ENCODE peak calls at places on chromosomes 16 and 17, in seven cellular contexts. D, W, J, R, Y, F and H are unnamed samples. For H3K4me1, the result is how much of the 10 kb centered on the place peaks cover.

GRCh38 chr16:78705694-78706093 is 606.2 kb downstream of the WWOX start:
- DNase-seq in D (peak), W (no peak), J (peak), R (no peak), Y (no peak), F (no peak), H (no peak)

GRCh38 chr17:43832168-43832975 is 574 bp downstream of the MPP3 start:
- DNase-seq in D (no peak), W (no peak), J (peak), R (peak), Y (peak), F (peak), H (peak)

GRCh38 chr17:68491864-68492263 is 20.4 kb upstream of the PRKAR1A start:
- DNase-seq in D (no peak), W (peak), J (no peak), R (peak), Y (peak), F (peak), H (peak)

GRCh38 chr16:29898135-29898534 is 1.2 kb downstream of the SEZ6L2 start:
- DNase-seq in D (no peak), W (no peak), J (no peak), R (no peak), Y (no peak), F (no peak), H (no peak)

GRCh38 chr17:33240397-33240796 is 52.7 kb downstream of the ASIC2 start:
- DNase-seq in D (no peak), W (no peak), J (no peak), R (no peak), Y (no peak), F (no peak), H (no peak)

GRCh38 chr17:21287703-21288449 is 3.4 kb downstream of the MAP2K3 start:
- DNase-seq in D (peak), W (peak), J (peak), R (peak), Y (peak), F (peak), H (peak)

GRCh38 chr17:29597361-29598172 is 4.6 kb downstream of the ANKRD13B start:
- DNase-seq in D (no peak), W (no peak), J (no peak), R (no peak), Y (peak), F (no peak), H (no peak)

GRCh38 chr17:15436399-15437369 is 30.7 kb downstream of the CDRT4 start:
- DNase-seq in D (peak), W (no peak), J (peak), R (peak), Y (peak), F (no peak), H (peak)

GRCh38 chr17:68783861-68784260 is 171.3 kb downstream of the ABCA8 start:
- DNase-seq in D (no peak), W (no peak), J (no peak), R (no peak), Y (no peak), F (no peak), H (no peak)

GRCh38 chr17:80426671-80427326 is 11.8 kb downstream of the ENDOV start:
- DNase-seq in D (peak), W (peak), J (peak), R (peak), Y (peak), F (peak), H (peak)

GRCh38 chr17:1839516-1839915 is 9.7 kb downstream of the RPA1 start:
- DNase-seq in D (no peak), W (no peak), J (no peak), R (no peak), Y (no peak), F (no peak), H (no peak)

GRCh38 chr17:37079735-37080134 is 131.0 kb downstream of the AATF start:
- DNase-seq in D (no peak), W (no peak), J (peak), R (no peak), Y (no peak), F (no peak), H (no peak)

GRCh38 chr17:5422505-5422904 is 2.5 kb downstream of the RPAIN start:
- DNase-seq in D (no peak), W (no peak), J (peak), R (no peak), Y (no peak), F (no peak), H (no peak)

GRCh38 chr17:37698132-37698615 is 46.7 kb downstream of the HNF1B start:
- DNase-seq in D (no peak), W (no peak), J (no peak), R (no peak), Y (no peak), F (no peak), H (no peak)

GRCh38 chr16:77171750-77172635 is 19.0 kb upstream of the MON1B start:
- DNase-seq in D (peak), W (no peak), J (peak), R (no peak), Y (no peak), F (peak), H (no peak)

GRCh38 chr17:75878174-75878998 is at the start of gene TRIM47:
- DNase-seq in D (no peak), W (peak), J (peak), R (peak), Y (peak), F (peak), H (peak)
- TF ChIP-seq CTCF in D (peak), W (no peak), J (peak), R (no peak), Y (no peak), F (no peak), H (no peak)

DNA sequence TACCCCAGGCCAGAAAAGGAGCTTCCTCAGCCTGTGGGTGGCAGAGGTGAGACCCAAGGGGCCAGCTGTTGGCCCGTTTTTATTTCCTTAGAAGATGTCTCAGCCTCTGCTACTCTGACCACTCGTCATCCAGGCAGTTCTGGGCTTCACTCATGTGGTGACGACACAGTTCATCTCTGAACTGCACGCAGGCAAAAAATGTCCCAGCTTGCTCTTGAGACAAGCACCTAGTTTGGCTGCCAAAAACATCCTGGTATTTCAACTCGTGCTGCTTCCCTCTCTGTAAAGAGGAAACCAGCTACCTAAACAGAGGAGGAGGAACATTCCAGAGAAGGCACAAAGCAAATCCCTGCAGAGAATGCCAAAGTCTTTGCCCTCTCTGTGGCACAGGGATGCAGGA is 125.7 kb downstream of the XYLT1 start:
- DNase-seq in D (no peak), W (peak), J (peak), R (peak), Y (peak), F (peak), H (peak)
- H3K4me1 ChIP-seq in D (half or more), W (under half), J (under half), R (under half), Y (under half), F (under half), H (under half)

GRCh38 chr16:88478115-88478514 is 25.0 kb downstream of the ZFPM1 start:
- DNase-seq in D (peak), W (no peak), J (no peak), R (no peak), Y (no peak), F (no peak), H (no peak)

GRCh38 chr16:88477631-88478030 is 24.6 kb downstream of the ZFPM1 start:
- DNase-seq in D (no peak), W (no peak), J (no peak), R (no peak), Y (no peak), F (no peak), H (no peak)

GRCh38 chr16:88478889-88479794 is 26.1 kb downstream of the ZFPM1 start:
- DNase-seq in D (peak), W (no peak), J (no peak), R (no peak), Y (peak), F (no peak), H (no peak)

GRCh38 chr16:88481851-88482250 is 28.8 kb downstream of the ZFPM1 start:
- DNase-seq in D (peak), W (no peak), J (no peak), R (no peak), Y (no peak), F (no peak), H (no peak)

DNA sequence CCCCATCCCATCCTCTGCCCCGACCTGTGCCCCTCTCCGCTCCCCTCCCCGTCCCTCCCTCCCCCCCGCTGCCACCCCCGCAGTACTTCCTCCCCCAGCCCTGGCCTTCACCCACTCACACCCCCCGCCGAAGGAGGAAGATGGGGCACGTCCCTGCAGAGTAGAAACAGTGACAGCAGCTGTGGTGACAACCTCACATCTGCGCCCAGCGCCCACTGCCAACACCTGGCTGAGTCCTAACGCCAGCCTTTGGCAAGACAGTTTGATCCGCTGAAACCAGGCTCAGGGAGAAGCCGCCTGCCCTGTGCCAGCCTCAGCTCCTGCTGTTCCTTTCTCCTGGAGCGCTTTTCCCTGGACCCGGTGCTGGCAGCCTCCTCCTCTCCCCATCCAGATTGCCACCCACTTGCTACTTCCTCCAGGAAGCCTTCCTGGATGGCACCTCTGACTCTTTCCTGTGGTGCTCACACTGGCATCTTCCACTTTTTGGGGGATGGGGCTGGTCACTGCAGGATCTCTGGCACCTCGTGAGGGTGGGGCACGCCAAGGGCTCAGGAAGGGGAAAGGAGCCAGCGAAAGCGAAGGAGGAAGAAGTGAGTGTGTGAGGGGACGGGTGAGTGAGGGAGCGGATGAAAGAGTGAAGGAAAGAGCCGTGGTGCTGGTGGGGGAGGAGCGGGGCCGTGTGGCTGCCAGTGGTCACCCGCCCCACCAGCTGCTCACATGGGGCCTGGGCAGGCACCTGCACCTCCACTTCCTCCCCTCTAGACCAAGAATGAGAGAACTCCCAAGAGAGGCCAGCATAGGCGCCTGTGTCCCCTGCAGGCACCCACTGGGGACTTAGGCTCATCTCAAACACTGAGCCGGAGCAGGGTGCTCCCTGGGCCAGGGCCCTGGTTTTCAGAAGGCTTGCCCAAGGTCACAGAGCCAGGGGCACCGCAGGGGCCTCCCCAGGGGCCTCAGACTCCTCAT is 27.0 kb downstream of the ZFPM1 start:
- DNase-seq in D (peak), W (no peak), J (no peak), R (no peak), Y (peak), F (no peak), H (no peak)
- TF ChIP-seq CTCF in D (no peak), W (no peak), J (no peak), R (no peak), Y (no peak), F (no peak), H (no peak)

DNA sequence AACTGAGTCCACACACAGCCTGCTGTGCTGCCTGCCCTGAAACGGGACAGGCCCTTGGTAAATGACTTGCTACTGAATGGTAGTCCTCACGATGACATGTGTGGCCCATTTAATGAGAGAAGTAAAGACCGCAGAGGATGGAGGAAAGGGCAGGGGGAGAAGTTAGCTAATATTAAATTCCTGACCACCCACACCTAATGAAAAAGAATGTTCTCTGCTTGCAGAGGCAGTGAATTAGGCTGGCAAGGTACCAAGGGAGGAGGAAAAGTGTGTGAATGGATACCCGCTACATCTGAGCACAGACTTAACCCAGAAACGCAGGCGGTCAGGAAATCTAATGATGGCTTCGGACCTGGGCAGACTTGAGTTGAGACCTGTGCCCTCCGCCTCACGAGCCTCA is 141.2 kb downstream of the PRKCA start:
- DNase-seq in D (no peak), W (peak), J (no peak), R (no peak), Y (no peak), F (no peak), H (no peak)
- H3K4me1 ChIP-seq in D (half or more), W (under half), J (under half), R (under half), Y (under half), F (under half), H (under half)

GRCh38 chr17:48373130-48373844 is 56.7 kb downstream of the SKAP1 start:
- DNase-seq in D (no peak), W (no peak), J (no peak), R (no peak), Y (no peak), F (no peak), H (no peak)

GRCh38 chr17:48373882-48374281 is 56.1 kb downstream of the SKAP1 start:
- DNase-seq in D (no peak), W (no peak), J (no peak), R (no peak), Y (no peak), F (no peak), H (no peak)

GRCh38 chr17:48376926-48377325 is 53.1 kb downstream of the SKAP1 start:
- DNase-seq in D (no peak), W (no peak), J (no peak), R (no peak), Y (no peak), F (no peak), H (no peak)

GRCh38 chr17:48375356-48375755 is 54.7 kb downstream of the SKAP1 start:
- DNase-seq in D (no peak), W (no peak), J (peak), R (no peak), Y (no peak), F (no peak), H (no peak)

DNA sequence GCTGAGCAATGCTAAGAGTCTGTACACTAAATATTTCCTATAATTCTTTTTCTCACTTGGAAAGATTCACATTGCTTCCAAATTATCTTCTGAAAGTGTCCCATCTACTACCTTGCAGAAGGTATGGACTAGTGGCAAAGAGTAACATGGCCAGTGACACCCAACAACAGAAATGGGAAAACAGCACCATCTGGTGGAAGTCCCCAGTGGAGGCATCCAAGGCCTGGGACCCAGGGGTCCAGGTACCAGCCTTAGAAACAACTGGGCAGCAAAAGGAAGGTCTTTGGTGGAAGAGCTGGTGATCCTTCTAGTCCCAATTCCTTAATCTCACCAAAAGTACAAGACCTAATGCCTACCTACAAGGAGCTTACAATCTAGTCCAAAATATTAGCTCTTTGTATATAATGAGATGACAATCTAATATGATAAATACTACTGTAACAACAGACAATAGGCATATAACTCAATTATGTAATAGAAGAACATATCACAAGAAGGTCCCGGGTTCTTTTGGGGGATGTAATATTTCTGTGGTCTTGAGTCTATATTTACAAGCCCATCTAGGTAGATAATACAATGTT is 55.3 kb downstream of the SKAP1 start:
- DNase-seq in D (peak), W (no peak), J (peak), R (no peak), Y (no peak), F (no peak), H (no peak)
- TF ChIP-seq CTCF in D (peak), W (peak), J (peak), R (peak), Y (peak), F (peak), H (peak)

GRCh38 chr16:4318171-4318910 is 2.5 kb downstream of the GLIS2 start:
- DNase-seq in D (no peak), W (no peak), J (no peak), R (no peak), Y (no peak), F (no peak), H (no peak)
- H3K4me1 ChIP-seq in D (under half), W (under half), J (under half), R (under half), Y (half or more), F (under half), H (under half)

GRCh38 chr16:54540525-54541180 is 254.1 kb upstream of the IRX3 start:
- DNase-seq in D (no peak), W (no peak), J (no peak), R (no peak), Y (no peak), F (peak), H (peak)

GRCh38 chr16:54533856-54534490 is 247.4 kb upstream of the IRX3 start:
- DNase-seq in D (no peak), W (no peak), J (no peak), R (no peak), Y (no peak), F (no peak), H (no peak)

GRCh38 chr16:54542805-54543504 is 256.4 kb upstream of the IRX3 start:
- DNase-seq in D (no peak), W (no peak), J (no peak), R (no peak), Y (no peak), F (no peak), H (no peak)

GRCh38 chr16:54538241-54538640 is 251.7 kb upstream of the IRX3 start:
- DNase-seq in D (no peak), W (no peak), J (no peak), R (no peak), Y (no peak), F (no peak), H (no peak)
- TF ChIP-seq CTCF in D (peak), W (no peak), J (no peak), R (no peak), Y (no peak), F (no peak), H (no peak)

GRCh38 chr16:85718682-85719081 is 29.9 kb upstream of the GINS2 start:
- DNase-seq in D (peak), W (no peak), J (no peak), R (no peak), Y (no peak), F (no peak), H (no peak)
- H3K4me1 ChIP-seq in D (under half), W (under half), J (under half), R (under half), Y (under half), F (under half), H (under half)

DNA sequence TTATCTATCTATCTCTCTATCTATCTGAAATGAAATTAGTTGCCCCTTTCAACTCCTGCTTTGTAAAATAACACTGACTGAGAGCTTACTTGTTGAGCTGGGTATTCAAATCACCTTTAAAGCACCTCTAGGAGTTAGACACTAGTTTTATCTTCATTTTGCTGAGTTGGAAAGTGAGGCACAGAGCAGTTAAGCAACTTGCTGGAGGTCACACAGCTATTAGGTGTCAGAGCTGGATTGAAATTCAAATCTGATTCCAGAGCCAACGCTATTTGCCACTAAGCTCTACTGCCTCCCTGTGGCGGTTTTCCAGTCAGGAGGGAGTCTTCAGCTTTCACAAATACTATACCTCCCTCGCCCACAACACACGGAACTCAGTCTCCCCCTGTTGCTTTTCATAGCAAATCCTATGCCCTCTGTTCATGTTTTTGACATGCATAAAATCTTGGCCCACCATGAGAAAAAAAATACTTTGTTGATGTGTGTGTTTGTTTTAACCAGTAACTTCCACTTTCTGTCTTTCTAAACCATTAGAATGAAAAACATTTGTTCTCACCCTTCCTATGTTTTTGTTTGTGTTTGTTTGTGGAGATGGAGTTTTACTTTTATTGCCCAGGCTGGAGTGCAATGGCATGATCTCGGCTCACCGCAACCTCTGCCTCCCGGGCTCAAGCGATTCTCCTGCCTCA is 74.8 kb upstream of the SMURF2 start:
- DNase-seq in D (peak), W (no peak), J (peak), R (no peak), Y (no peak), F (peak), H (no peak)
- TF ChIP-seq CTCF in D (peak), W (peak), J (peak), R (peak), Y (peak), F (peak), H (peak)